ENCODE peak calls at places on chromosomes 3 and 15, in seven cellular contexts. One of them, this sample, is unnamed. For H3K9me3, the result is how much of the 10 kb centered on the place peaks cover.

GRCh38 chr15:75606711-75607684 is 18.5 kb downstream of the SNUPN start:
- DNase-seq in BE2C: no peak
- DNase-seq in fibroblast of lung: peak
- DNase-seq in left ventricle myocardium inferior: no peak
- DNase-seq in Peyer's patch: no peak
- DNase-seq in A549: no peak
- DNase-seq in uterus: no peak
- DNase-seq in this sample: no peak

GRCh38 chr3:7682822-7683229 is 818.8 kb upstream of the LMCD1 start:
- DNase-seq in BE2C: no peak
- DNase-seq in fibroblast of lung: peak
- DNase-seq in left ventricle myocardium inferior: peak
- DNase-seq in Peyer's patch: no peak
- DNase-seq in A549: no peak
- DNase-seq in uterus: no peak
- DNase-seq in this sample: no peak

GRCh38 chr15:58738051-58738707 is 11.3 kb downstream of the ADAM10 start:
- DNase-seq in BE2C: no peak
- DNase-seq in fibroblast of lung: no peak
- DNase-seq in left ventricle myocardium inferior: no peak
- DNase-seq in Peyer's patch: no peak
- DNase-seq in A549: no peak
- DNase-seq in uterus: no peak
- DNase-seq in this sample: no peak

GRCh38 chr3:7506606-7507180 is 645.8 kb downstream of the GRM7 start:
- DNase-seq in BE2C: no peak
- DNase-seq in fibroblast of lung: peak
- DNase-seq in left ventricle myocardium inferior: no peak
- DNase-seq in Peyer's patch: no peak
- DNase-seq in A549: no peak
- DNase-seq in uterus: no peak
- DNase-seq in this sample: no peak

GRCh38 chr3:133965033-133965570 is 64.6 kb downstream of the SLCO2A1 start:
- DNase-seq in BE2C: no peak
- DNase-seq in fibroblast of lung: peak
- DNase-seq in left ventricle myocardium inferior: no peak
- DNase-seq in Peyer's patch: no peak
- DNase-seq in A549: no peak
- DNase-seq in uterus: no peak
- DNase-seq in this sample: no peak

GRCh38 chr15:57355259-57355658 is 21.0 kb upstream of the CGNL1 start:
- DNase-seq in BE2C: no peak
- DNase-seq in fibroblast of lung: no peak
- DNase-seq in left ventricle myocardium inferior: no peak
- DNase-seq in Peyer's patch: no peak
- DNase-seq in A549: no peak
- DNase-seq in uterus: no peak
- DNase-seq in this sample: no peak

GRCh38 chr15:70195808-70196304 is 98.1 kb upstream of the TLE3 start:
- DNase-seq in BE2C: peak
- DNase-seq in fibroblast of lung: peak
- DNase-seq in left ventricle myocardium inferior: peak
- DNase-seq in Peyer's patch: no peak
- DNase-seq in A549: peak
- DNase-seq in uterus: peak
- DNase-seq in this sample: peak

GRCh38 chr3:172591876-172592771 is 68.9 kb upstream of the TNFSF10 start:
- DNase-seq in BE2C: no peak
- DNase-seq in fibroblast of lung: peak
- DNase-seq in left ventricle myocardium inferior: no peak
- DNase-seq in Peyer's patch: peak
- DNase-seq in A549: no peak
- DNase-seq in uterus: no peak
- DNase-seq in this sample: no peak

GRCh38 chr15:37015025-37015424 is 85.3 kb downstream of the MEIS2 start:
- DNase-seq in BE2C: peak
- DNase-seq in fibroblast of lung: peak
- DNase-seq in left ventricle myocardium inferior: no peak
- DNase-seq in Peyer's patch: no peak
- DNase-seq in A549: no peak
- DNase-seq in uterus: no peak
- DNase-seq in this sample: no peak

GRCh38 chr3:110567032-110567431 is 504.6 kb upstream of the NECTIN3 start:
- DNase-seq in BE2C: no peak
- DNase-seq in fibroblast of lung: peak
- DNase-seq in left ventricle myocardium inferior: no peak
- DNase-seq in Peyer's patch: no peak
- DNase-seq in A549: no peak
- DNase-seq in uterus: no peak
- DNase-seq in this sample: no peak

GRCh38 chr15:78479650-78480049 is 27.7 kb upstream of the HYKK start:
- DNase-seq in BE2C: no peak
- DNase-seq in fibroblast of lung: no peak
- DNase-seq in left ventricle myocardium inferior: no peak
- DNase-seq in Peyer's patch: no peak
- DNase-seq in A549: no peak
- DNase-seq in uterus: no peak
- DNase-seq in this sample: no peak

GRCh38 chr15:77500986-77501385 is 80.3 kb downstream of the HMG20A start:
- DNase-seq in BE2C: peak
- DNase-seq in fibroblast of lung: peak
- DNase-seq in left ventricle myocardium inferior: no peak
- DNase-seq in Peyer's patch: no peak
- DNase-seq in A549: no peak
- DNase-seq in uterus: no peak
- DNase-seq in this sample: no peak

GRCh38 chr15:78368671-78369070 is 28.5 kb downstream of the CRABP1 start:
- DNase-seq in BE2C: no peak
- DNase-seq in fibroblast of lung: no peak
- DNase-seq in left ventricle myocardium inferior: no peak
- DNase-seq in Peyer's patch: peak
- DNase-seq in A549: no peak
- DNase-seq in uterus: no peak
- DNase-seq in this sample: no peak

GRCh38 chr3:68447885-68448284 is 484.5 kb downstream of the TAFA4 start:
- DNase-seq in BE2C: no peak
- DNase-seq in fibroblast of lung: no peak
- DNase-seq in left ventricle myocardium inferior: no peak
- DNase-seq in Peyer's patch: no peak
- DNase-seq in A549: no peak
- DNase-seq in uterus: no peak
- DNase-seq in this sample: no peak

GRCh38 chr3:94417963-94418455 is 355.1 kb downstream of the NSUN3 start:
- DNase-seq in BE2C: no peak
- DNase-seq in fibroblast of lung: no peak
- DNase-seq in left ventricle myocardium inferior: no peak
- DNase-seq in Peyer's patch: no peak
- DNase-seq in A549: no peak
- DNase-seq in uterus: no peak
- DNase-seq in this sample: no peak

GRCh38 chr3:171339606-171340005 is 120.6 kb downstream of the TNIK start:
- DNase-seq in BE2C: no peak
- DNase-seq in fibroblast of lung: no peak
- DNase-seq in left ventricle myocardium inferior: no peak
- DNase-seq in Peyer's patch: peak
- DNase-seq in A549: no peak
- DNase-seq in uterus: no peak
- DNase-seq in this sample: peak

GRCh38 chr3:87128006-87128405 is 99.1 kb upstream of the CHMP2B start:
- DNase-seq in BE2C: no peak
- DNase-seq in fibroblast of lung: no peak
- DNase-seq in left ventricle myocardium inferior: no peak
- DNase-seq in Peyer's patch: no peak
- DNase-seq in A549: no peak
- DNase-seq in uterus: no peak
- DNase-seq in this sample: no peak

GRCh38 chr3:145902166-145902565 is 258.8 kb downstream of the PLOD2 start:
- DNase-seq in BE2C: no peak
- DNase-seq in fibroblast of lung: peak
- DNase-seq in left ventricle myocardium inferior: no peak
- DNase-seq in Peyer's patch: no peak
- DNase-seq in A549: no peak
- DNase-seq in uterus: no peak
- DNase-seq in this sample: no peak

GRCh38 chr15:65212097-65212496 is 824 bp upstream of the CILP start:
- DNase-seq in BE2C: peak
- DNase-seq in fibroblast of lung: no peak
- DNase-seq in left ventricle myocardium inferior: no peak
- DNase-seq in Peyer's patch: no peak
- DNase-seq in A549: peak
- DNase-seq in uterus: no peak
- DNase-seq in this sample: no peak

GRCh38 chr15:90910441-90911301 is 7.6 kb downstream of the MAN2A2 start:
- DNase-seq in BE2C: no peak
- DNase-seq in fibroblast of lung: no peak
- DNase-seq in left ventricle myocardium inferior: no peak
- DNase-seq in Peyer's patch: no peak
- DNase-seq in A549: no peak
- DNase-seq in uterus: no peak
- DNase-seq in this sample: no peak
- H3K9me3 ChIP-seq in BE2C: under half
- H3K9me3 ChIP-seq in fibroblast of lung: under half
- H3K9me3 ChIP-seq in left ventricle myocardium inferior: under half
- H3K9me3 ChIP-seq in Peyer's patch: under half
- H3K9me3 ChIP-seq in A549: under half
- H3K9me3 ChIP-seq in uterus: under half
- H3K9me3 ChIP-seq in this sample: under half

GRCh38 chr3:194604126-194604525 is 29.1 kb downstream of the TMEM44 start:
- DNase-seq in BE2C: no peak
- DNase-seq in fibroblast of lung: no peak
- DNase-seq in left ventricle myocardium inferior: no peak
- DNase-seq in Peyer's patch: no peak
- DNase-seq in A549: no peak
- DNase-seq in uterus: no peak
- DNase-seq in this sample: no peak

GRCh38 chr3:194598771-194599557 is 34.3 kb downstream of the TMEM44 start:
- DNase-seq in BE2C: peak
- DNase-seq in fibroblast of lung: peak
- DNase-seq in left ventricle myocardium inferior: no peak
- DNase-seq in Peyer's patch: no peak
- DNase-seq in A549: peak
- DNase-seq in uterus: no peak
- DNase-seq in this sample: no peak

GRCh38 chr3:194606163-194606562 is 27.1 kb downstream of the TMEM44 start:
- DNase-seq in BE2C: peak
- DNase-seq in fibroblast of lung: no peak
- DNase-seq in left ventricle myocardium inferior: no peak
- DNase-seq in Peyer's patch: no peak
- DNase-seq in A549: no peak
- DNase-seq in uterus: no peak
- DNase-seq in this sample: no peak

GRCh38 chr3:194604837-194605236 is 28.4 kb downstream of the TMEM44 start:
- DNase-seq in BE2C: no peak
- DNase-seq in fibroblast of lung: no peak
- DNase-seq in left ventricle myocardium inferior: no peak
- DNase-seq in Peyer's patch: no peak
- DNase-seq in A549: no peak
- DNase-seq in uterus: no peak
- DNase-seq in this sample: no peak

DNA sequence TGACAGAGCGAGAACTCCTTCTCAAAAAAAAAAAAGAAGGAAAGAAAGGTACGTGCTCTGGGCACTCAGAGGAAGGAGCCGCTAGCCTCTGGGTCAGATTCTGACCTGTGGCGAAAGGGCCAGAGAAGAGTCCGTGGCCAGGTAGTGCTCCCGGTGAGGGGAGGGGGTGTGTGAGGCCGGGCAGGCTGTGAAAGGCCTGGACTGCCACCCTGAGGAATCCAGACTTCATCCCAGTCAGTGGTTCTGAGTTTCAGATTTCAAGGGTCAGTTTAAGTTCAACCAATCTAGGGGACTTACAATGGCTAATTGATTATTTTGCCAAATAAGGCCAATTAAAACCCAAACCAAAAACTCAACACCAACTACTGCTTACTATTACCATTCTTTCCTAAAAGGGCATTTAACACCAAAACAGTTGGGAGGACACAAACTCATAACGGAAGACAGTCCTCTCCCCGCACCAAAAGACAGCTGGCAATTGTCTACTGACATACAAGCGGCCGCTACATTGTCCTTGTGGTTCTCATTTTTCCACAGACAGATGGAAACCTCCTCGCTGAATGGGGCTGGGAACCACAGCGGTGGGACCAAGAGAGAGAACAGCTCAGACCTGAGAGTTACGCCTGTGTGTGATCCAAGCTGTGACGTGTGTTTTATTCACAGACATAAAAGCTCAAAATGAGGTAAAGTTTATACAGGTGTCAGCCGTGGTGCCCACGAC is 30.5 kb downstream of the TMEM44 start:
- DNase-seq in BE2C: no peak
- DNase-seq in fibroblast of lung: peak
- DNase-seq in left ventricle myocardium inferior: no peak
- DNase-seq in Peyer's patch: no peak
- DNase-seq in A549: no peak
- DNase-seq in uterus: no peak
- DNase-seq in this sample: no peak
- TF ChIP-seq CTCF in BE2C: no peak
- TF ChIP-seq CTCF in fibroblast of lung: no peak
- TF ChIP-seq CTCF in left ventricle myocardium inferior: no peak
- TF ChIP-seq CTCF in Peyer's patch: no peak
- TF ChIP-seq CTCF in A549: no peak
- TF ChIP-seq CTCF in uterus: no peak
- TF ChIP-seq CTCF in this sample: no peak

DNA sequence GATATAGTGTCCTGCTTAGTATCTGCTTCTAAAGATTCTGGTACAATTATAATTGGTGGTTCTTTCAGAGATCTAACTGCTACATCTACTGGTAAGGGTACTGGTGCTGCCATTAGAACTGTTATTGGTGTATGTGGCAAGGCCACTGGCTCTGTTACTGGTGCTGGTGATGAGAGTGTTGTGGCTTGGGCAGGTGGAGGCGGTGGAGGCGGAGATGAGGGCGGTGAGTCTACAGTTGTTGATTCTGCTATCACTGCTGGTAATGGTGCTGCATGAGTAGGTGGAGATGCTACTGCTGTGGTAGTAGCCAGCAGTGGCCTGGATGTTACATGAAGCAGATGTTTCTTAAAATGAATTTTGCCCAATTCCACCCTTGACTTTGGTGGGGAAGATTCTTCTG is 40.1 kb downstream of the SETD2 start:
- DNase-seq in BE2C: no peak
- DNase-seq in fibroblast of lung: no peak
- DNase-seq in left ventricle myocardium inferior: no peak
- DNase-seq in Peyer's patch: no peak
- DNase-seq in A549: no peak
- DNase-seq in uterus: no peak
- DNase-seq in this sample: no peak
- H3K9me3 ChIP-seq in BE2C: under half
- H3K9me3 ChIP-seq in fibroblast of lung: under half
- H3K9me3 ChIP-seq in left ventricle myocardium inferior: under half
- H3K9me3 ChIP-seq in Peyer's patch: under half
- H3K9me3 ChIP-seq in A549: under half
- H3K9me3 ChIP-seq in uterus: under half
- H3K9me3 ChIP-seq in this sample: under half

DNA sequence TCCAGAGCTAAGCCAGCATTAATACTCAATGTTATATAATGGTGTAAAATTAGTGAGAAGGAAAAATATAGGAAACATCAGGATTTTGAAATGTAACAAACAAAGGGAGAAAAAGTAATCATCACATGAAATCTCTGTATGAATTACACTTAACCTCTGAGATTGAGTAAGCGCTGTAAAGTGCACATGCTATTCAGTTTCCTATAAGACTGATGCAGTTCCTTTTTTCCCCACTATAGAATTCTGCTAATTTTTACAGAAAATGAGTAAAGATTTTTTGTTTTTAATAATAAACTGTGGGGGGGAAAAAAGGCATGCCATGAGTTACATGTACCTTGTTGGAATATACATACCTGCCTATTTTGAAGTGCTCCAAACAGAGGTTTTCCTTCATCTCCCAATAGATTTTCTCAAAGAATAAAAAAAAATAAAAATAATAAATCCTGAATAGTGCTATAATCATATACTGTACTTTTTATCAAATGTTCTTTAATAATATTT is 64.0 kb upstream of the TTBK2 start:
- DNase-seq in BE2C: no peak
- DNase-seq in fibroblast of lung: no peak
- DNase-seq in left ventricle myocardium inferior: no peak
- DNase-seq in Peyer's patch: no peak
- DNase-seq in A549: no peak
- DNase-seq in uterus: no peak
- DNase-seq in this sample: no peak
- TF ChIP-seq CTCF in BE2C: peak
- TF ChIP-seq CTCF in fibroblast of lung: no peak
- TF ChIP-seq CTCF in left ventricle myocardium inferior: no peak
- TF ChIP-seq CTCF in Peyer's patch: no peak
- TF ChIP-seq CTCF in A549: no peak
- TF ChIP-seq CTCF in uterus: no peak
- TF ChIP-seq CTCF in this sample: no peak